ENCODE peak calls at places on chromosome 4, in seven cellular contexts. N, M, L, E, X, P and I are unnamed samples.

GRCh38 chr4:7910721-7911015 is 29.0 kb downstream of the AFAP1 start:
- DNase-seq in M (no peak), N (no peak), X (no peak), E (no peak), P (no peak), L (no peak), I (no peak)

GRCh38 chr4:111045992-111046391 is 423.1 kb upstream of the PITX2 start:
- DNase-seq in N (no peak), X (no peak), P (no peak), E (no peak), M (no peak), L (no peak), I (no peak)

GRCh38 chr4:107333518-107333917 is 297.4 kb upstream of the DKK2 start:
- DNase-seq in M (no peak), E (no peak), L (no peak), N (no peak), X (no peak), P (no peak), I (no peak)

GRCh38 chr4:147927377-147928137 is 195.7 kb downstream of the ARHGAP10 start:
- DNase-seq in N (peak), L (no peak), M (no peak), X (no peak), E (no peak), P (no peak), I (no peak)

GRCh38 chr4:38036548-38036947 is 76.3 kb downstream of the PTTG2 start:
- DNase-seq in N (no peak), X (no peak), L (no peak), E (no peak), M (no peak), P (no peak), I (no peak)

GRCh38 chr4:185738038-185738552 is 73.9 kb downstream of the SORBS2 start:
- DNase-seq in P (no peak), X (no peak), L (no peak), N (no peak), M (no peak), E (no peak), I (peak)

GRCh38 chr4:137678796-137679195 is 146.5 kb upstream of the PCDH18 start:
- DNase-seq in N (peak), X (no peak), P (no peak), E (no peak), L (no peak), M (no peak), I (no peak)

GRCh38 chr4:152609460-152609859 is 70.3 kb downstream of the TMEM154 start:
- DNase-seq in E (no peak), X (no peak), P (no peak), L (no peak), M (no peak), N (no peak), I (no peak)

GRCh38 chr4:67327245-67327860 is 217.9 kb downstream of the CENPC start:
- DNase-seq in M (peak), X (no peak), L (no peak), P (peak), E (peak), N (peak), I (peak)

GRCh38 chr4:145283909-145284308 is 103.5 kb upstream of the OTUD4 start:
- DNase-seq in N (no peak), L (no peak), E (no peak), M (no peak), X (no peak), P (no peak), I (no peak)

GRCh38 chr4:42359686-42360085 is 37.6 kb upstream of the SHISA3 start:
- DNase-seq in X (no peak), N (no peak), E (no peak), M (no peak), P (no peak), L (no peak), I (no peak)

GRCh38 chr4:101989551-101989950 is 199.0 kb downstream of the BANK1 start:
- DNase-seq in X (no peak), P (no peak), L (no peak), N (no peak), M (no peak), E (no peak), I (no peak)

GRCh38 chr4:75834772-75835154 is 67.5 kb downstream of the PPEF2 start:
- DNase-seq in N (no peak), L (no peak), P (no peak), M (no peak), E (no peak), X (no peak), I (no peak)

GRCh38 chr4:184345573-184345922 is 127.9 kb upstream of the ENPP6 start:
- DNase-seq in M (no peak), X (peak), L (no peak), E (no peak), P (no peak), N (no peak), I (peak)

GRCh38 chr4:121817006-121817405 is 6.7 kb downstream of the CCNA2 start:
- DNase-seq in L (no peak), N (no peak), X (no peak), P (no peak), M (no peak), E (no peak), I (no peak)

GRCh38 chr4:1029957-1030520 is 18.6 kb downstream of the FGFRL1 start:
- DNase-seq in E (no peak), P (no peak), L (no peak), N (no peak), X (no peak), M (no peak), I (no peak)

GRCh38 chr4:5370286-5370685 is 319.0 kb downstream of the STK32B start:
- DNase-seq in N (peak), E (peak), X (no peak), M (no peak), P (no peak), L (no peak), I (no peak)

GRCh38 chr4:155570661-155571060 is 96.0 kb upstream of the GUCY1A1 start:
- DNase-seq in M (no peak), X (no peak), L (no peak), P (no peak), N (no peak), E (no peak), I (no peak)
- H3K27ac ChIP-seq in M (no peak), X (peak), L (no peak), P (no peak), N (no peak), E (no peak), I (no peak)

GRCh38 chr4:23878235-23878861 is 11.5 kb downstream of the PPARGC1A start:
- DNase-seq in M (no peak), P (no peak), N (no peak), E (no peak), L (no peak), X (no peak), I (no peak)
- H3K27ac ChIP-seq in M (no peak), P (peak), N (no peak), E (no peak), L (peak), X (peak), I (peak)

GRCh38 chr4:55866973-55867574 is 13.6 kb downstream of the EXOC1 start:
- DNase-seq in X (no peak), L (no peak), P (no peak), E (no peak), M (peak), N (peak), I (peak)
- H3K27ac ChIP-seq in X (no peak), L (no peak), P (peak), E (no peak), M (no peak), N (peak), I (no peak)

GRCh38 chr4:168569066-168569908 is 72.4 kb downstream of the PALLD start:
- DNase-seq in X (no peak), P (peak), L (no peak), E (no peak), M (no peak), N (no peak), I (no peak)
- H3K27ac ChIP-seq in X (peak), P (peak), L (no peak), E (no peak), M (no peak), N (peak), I (no peak)

GRCh38 chr4:78660559-78660958 is 109.0 kb downstream of the ANXA3 start:
- DNase-seq in L (no peak), P (no peak), X (no peak), E (no peak), M (no peak), N (no peak), I (no peak)

GRCh38 chr4:78661923-78662521 is 110.5 kb downstream of the ANXA3 start:
- DNase-seq in E (no peak), N (peak), M (no peak), L (no peak), P (no peak), X (no peak), I (no peak)

GRCh38 chr4:78661086-78661690 is 109.6 kb downstream of the ANXA3 start:
- DNase-seq in X (no peak), N (no peak), P (no peak), L (no peak), E (no peak), M (no peak), I (no peak)

GRCh38 chr4:78665216-78665615 is 110.9 kb upstream of the BMP2K start:
- DNase-seq in N (no peak), P (no peak), L (no peak), M (no peak), X (no peak), E (no peak), I (no peak)

DNA sequence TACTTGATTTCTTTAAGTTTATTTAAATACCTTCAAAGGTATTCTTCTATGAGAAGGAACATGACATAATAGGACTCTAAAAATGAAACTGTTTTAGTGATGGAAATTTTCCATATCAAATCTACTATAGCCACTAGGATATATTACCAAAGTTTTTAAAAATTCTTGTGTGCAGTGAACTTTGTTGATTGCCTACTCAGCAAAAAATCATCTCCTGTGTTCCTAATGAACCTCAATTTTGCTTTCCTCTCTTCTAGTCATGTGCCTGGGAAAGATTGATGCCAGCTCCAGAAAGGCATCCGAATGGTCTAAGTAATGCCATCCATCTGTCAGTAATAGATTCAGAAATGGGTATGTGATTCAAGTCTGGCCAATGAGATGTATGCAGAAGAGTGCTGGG is 111.1 kb downstream of the ANXA3 start:
- DNase-seq in E (no peak), P (no peak), M (no peak), L (no peak), N (no peak), X (no peak), I (no peak)
- H3K27ac ChIP-seq in E (no peak), P (peak), M (no peak), L (no peak), N (no peak), X (peak), I (peak)

DNA sequence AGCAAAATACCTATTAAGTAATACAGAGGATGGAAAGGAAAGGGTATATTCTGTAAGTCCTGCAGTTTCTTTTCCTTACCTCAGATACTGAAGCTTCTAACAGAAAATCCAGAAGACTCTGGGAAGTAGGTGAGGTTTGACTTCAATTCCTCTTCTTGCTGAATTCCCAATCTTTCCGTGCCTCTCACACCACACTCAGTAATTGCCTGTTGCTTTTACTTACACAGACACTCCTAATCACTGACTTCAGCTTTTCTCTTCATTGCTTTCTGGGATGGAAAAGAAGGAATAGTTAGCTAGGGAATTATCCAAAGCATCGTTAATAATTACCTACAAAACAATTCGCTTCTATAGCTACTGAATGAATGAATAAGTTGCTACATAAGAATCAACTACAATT is 163.6 kb downstream of the FBXO8 start:
- DNase-seq in N (no peak), E (no peak), L (no peak), M (no peak), P (no peak), X (no peak), I (no peak)
- H3K27ac ChIP-seq in N (no peak), E (no peak), L (no peak), M (no peak), P (peak), X (peak), I (no peak)

DNA sequence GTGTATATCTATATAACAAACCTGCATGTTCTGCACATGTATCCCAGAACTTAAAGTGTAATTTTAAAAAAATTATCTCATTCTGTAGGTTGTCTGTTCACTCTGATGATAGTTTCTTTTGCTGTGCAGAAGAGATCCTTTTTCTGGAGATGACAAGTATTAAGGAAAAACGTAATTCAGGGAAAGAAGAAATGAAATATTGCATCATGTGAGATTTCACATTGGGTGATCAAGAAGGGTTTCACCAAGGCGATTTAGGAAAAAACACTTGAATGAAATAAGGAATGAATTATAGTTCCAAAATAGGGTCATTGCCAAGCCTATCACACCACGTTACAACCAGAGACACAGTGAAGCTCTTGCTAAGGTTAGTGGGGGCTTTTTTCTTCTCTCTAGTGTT is 227.9 kb downstream of the HNRNPD start:
- DNase-seq in E (no peak), X (no peak), L (no peak), P (no peak), M (no peak), N (no peak), I (no peak)
- H3K27ac ChIP-seq in E (no peak), X (no peak), L (no peak), P (no peak), M (no peak), N (no peak), I (no peak)

DNA sequence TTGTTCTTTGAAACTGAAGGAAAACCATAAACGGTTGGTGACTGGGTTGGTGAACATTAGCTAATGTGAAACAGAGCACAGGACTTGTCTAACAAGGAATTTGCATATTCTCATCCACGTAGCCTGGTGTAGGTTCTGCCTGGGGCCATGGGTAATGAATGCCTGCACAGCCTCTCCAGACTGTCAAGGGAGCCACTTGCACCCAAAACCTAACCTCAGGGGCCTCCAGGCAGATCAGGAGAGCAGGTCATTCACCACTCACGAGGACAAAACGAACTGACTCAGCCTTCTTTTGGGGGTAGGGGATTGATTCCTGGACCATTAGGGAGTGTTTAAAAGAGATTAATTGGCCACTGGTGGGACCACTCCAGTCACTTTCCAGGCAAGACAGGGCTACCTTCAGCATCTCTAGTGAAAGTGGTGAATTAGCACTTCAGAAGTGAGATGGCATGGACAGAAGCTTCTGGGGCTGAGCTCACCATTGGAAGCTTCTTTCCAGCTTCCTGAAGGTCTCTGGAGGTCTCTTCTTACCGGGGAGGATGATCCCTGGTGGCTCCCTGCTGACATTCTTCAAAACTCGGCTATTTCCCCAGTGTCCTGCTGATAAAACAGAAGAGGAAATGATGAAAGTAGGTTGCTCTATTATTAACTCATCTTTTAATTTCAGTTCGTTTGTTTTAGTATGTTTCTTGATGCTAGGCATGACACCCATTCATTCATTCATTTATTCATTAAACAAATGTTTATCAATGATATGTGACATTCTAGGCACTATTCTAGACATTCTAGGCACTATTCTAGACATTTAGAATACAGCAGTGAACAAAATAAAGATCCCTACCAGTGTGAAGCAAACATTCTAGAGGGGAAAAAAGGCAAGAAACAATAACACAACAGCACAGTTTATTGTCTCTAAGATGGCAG is 104.5 kb upstream of the LNX1 start:
- DNase-seq in E (no peak), X (no peak), L (peak), M (no peak), P (no peak), N (no peak), I (no peak)
- H3K27ac ChIP-seq in E (no peak), X (no peak), L (no peak), M (no peak), P (no peak), N (no peak), I (no peak)